ENCODE peak calls at places on chromosome 6, in four cellular contexts. T, K, D and J are unnamed samples.

GRCh38 chr6:4185846-4186245 is 50.5 kb upstream of the ECI2 start:
- DNase-seq in T (no peak), K (no peak), D (no peak), J (no peak)

GRCh38 chr6:7644394-7644793 is 54.4 kb downstream of the SNRNP48 start:
- DNase-seq in T (no peak), K (no peak), D (no peak), J (no peak)

GRCh38 chr6:5274231-5274630 is 12.9 kb downstream of the FARS2 start:
- DNase-seq in T (no peak), K (peak), D (no peak), J (no peak)

GRCh38 chr6:144377586-144377985 is 92.5 kb downstream of the UTRN start:
- DNase-seq in T (no peak), K (peak), D (no peak), J (no peak)

GRCh38 chr6:14910692-14911547 is 334.9 kb upstream of the JARID2 start:
- DNase-seq in T (no peak), K (peak), D (no peak), J (no peak)

GRCh38 chr6:142732790-142733189 is 212.2 kb downstream of the HIVEP2 start:
- DNase-seq in T (no peak), K (no peak), D (no peak), J (no peak)

GRCh38 chr6:170247178-170247701 is 43.6 kb downstream of the DLL1 start:
- DNase-seq in T (no peak), K (no peak), D (no peak), J (no peak)

GRCh38 chr6:100445512-100445911 is 19.2 kb downstream of the SIM1 start:
- DNase-seq in T (no peak), K (no peak), D (no peak), J (no peak)

GRCh38 chr6:14165091-14165490 is 47.5 kb downstream of the CD83 start:
- DNase-seq in T (no peak), K (no peak), D (no peak), J (no peak)

GRCh38 chr6:37244430-37245310 is 12.9 kb upstream of the TBC1D22B start:
- DNase-seq in T (no peak), K (peak), D (no peak), J (no peak)

GRCh38 chr6:26404534-26404933 is 2.5 kb downstream of the BTN3A1 start:
- DNase-seq in T (no peak), K (no peak), D (no peak), J (no peak)

GRCh38 chr6:21278078-21278790 is 315.3 kb upstream of the SOX4 start:
- DNase-seq in T (no peak), K (no peak), D (no peak), J (no peak)

GRCh38 chr6:43803055-43803782 is 33.2 kb downstream of the VEGFA start:
- DNase-seq in T (no peak), K (peak), D (no peak), J (no peak)

GRCh38 chr6:75719133-75719532 is 29.9 kb upstream of the MYO6 start:
- DNase-seq in T (no peak), K (no peak), D (no peak), J (no peak)

GRCh38 chr6:69974193-69974592 is 107.8 kb downstream of the COL19A1 start:
- DNase-seq in T (no peak), K (peak), D (no peak), J (no peak)

GRCh38 chr6:20719980-20720379 is 185.7 kb downstream of the CDKAL1 start:
- DNase-seq in T (no peak), K (no peak), D (no peak), J (no peak)

GRCh38 chr6:14031516-14031915 is 86.1 kb upstream of the CD83 start:
- DNase-seq in T (no peak), K (no peak), D (no peak), J (no peak)

GRCh38 chr6:150929403-150929802 is 63.9 kb downstream of the MTHFD1L start:
- DNase-seq in T (no peak), K (no peak), D (no peak), J (no peak)

GRCh38 chr6:52403627-52404026 is 16.5 kb upstream of the EFHC1 start:
- DNase-seq in T (no peak), K (no peak), D (no peak), J (no peak)

GRCh38 chr6:168192195-168192900 is 113.3 kb upstream of the FRMD1 start:
- DNase-seq in T (peak), K (no peak), D (no peak), J (no peak)

DNA sequence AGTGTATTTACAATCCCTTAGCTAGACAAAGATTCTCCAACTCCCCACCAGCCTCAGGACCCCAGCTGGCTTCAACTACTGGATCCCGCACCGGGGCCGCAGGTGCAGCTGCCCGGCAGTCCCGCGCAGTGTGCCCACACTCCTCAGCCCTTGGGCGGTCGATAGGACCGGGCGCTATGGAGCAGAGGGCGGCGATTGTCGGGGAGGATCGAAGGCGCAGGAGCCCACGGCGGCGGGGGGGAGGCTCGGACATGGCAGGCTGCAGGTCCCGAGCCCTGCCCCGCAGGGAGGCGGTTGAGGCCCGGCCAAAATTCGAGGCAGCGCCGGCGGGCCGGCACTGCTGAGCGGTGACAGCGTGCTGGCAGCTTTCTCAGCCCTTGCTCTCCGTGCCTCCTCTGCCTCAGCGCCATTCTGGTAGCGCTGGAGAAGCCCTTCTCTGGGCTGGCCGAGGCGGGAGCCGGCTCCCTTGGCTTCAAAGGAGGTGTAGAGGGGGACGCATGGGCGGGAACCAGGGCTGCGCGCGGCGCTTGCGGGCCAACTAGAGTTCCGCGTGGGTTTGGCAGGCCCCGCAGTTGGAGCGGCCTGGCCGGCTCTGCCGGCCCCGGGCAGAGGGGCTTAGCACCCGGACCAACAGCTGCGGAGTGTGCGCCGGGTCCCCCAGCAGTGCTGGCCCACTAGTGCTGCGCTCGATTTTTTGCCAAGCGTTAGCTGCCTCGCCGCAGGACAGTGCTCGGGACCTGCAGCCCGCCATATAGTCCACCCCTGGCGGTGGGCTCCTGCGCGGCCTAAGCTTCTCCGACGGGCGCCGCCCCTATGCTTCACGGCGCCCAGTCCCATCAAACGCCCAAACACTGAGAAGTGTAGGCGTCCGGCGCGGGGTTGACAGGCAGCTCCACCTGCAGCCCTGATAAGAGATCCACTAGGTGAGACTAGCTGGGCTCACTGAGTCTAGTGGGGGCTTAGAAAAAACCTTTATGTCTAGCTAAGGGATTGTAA is 32.4 kb upstream of the KIF13A start:
- DNase-seq in T (peak), K (no peak), D (no peak), J (no peak)
- H2BK12ac ChIP-seq in T (no peak), K (no peak), D (no peak), J (peak)

DNA sequence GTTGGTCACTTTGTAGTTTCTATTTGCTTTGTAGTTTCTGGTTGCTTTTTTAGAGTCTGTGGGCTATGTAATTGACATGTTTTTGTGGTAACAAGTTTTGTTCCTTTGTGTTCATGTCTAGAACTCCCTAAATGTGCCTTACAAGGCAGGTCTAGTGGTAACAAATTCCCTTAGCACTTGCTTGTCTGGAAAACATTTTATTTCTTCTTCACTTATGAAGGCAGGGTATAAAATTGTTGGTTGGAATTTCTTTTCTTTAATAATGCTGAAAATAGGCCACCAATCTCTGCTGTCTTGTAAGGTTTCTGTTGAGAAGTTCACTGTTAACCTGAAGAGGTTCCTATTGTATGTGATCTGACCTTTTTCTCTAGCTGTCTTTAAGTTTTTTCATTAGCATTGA is 383.6 kb downstream of the EPHA7 start:
- DNase-seq in T (no peak), K (no peak), D (no peak), J (no peak)
- H4K91ac ChIP-seq in T (no peak), K (no peak), D (no peak), J (no peak)

DNA sequence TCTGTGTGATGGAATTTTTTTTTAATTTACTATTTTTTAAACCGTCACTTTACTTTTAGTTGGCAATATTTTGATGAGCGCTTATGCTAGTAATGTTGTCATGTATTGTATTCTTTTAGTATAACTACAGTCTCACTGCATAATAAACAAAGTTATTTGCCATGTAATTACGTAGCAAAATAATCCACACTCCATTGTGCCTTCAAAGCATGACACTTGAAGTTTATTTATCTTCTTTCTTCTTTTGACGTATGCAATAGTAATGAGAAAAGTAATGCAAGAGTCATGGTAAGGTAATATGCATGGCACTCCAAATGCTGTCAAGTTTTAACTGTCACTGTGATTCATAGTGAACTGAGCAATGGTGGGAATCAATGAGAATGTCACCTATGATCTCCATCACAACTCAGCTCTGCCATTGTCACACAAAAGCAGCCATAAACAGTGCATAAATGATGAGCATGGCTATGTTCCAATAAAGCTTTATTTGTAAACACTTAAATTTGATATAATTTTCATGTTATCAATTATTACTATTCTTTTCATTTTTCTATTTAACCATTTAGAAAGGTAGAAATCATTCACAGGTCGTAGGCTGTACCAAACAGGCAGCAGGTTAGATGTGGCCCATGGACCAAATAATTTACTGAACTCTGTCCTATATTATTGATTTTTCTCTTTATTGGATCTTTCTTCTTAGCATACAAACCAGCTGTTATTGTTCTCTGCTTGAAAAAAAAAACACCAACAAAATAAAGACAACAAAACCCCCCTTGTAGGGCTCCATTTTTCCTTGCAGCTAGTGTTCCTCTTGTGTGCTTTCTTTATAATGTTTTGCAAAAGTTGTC is 27.1 kb downstream of the RNF217 start:
- DNase-seq in T (no peak), K (no peak), D (no peak), J (no peak)
- H2BK15ac ChIP-seq in T (no peak), K (no peak), D (no peak), J (no peak)

DNA sequence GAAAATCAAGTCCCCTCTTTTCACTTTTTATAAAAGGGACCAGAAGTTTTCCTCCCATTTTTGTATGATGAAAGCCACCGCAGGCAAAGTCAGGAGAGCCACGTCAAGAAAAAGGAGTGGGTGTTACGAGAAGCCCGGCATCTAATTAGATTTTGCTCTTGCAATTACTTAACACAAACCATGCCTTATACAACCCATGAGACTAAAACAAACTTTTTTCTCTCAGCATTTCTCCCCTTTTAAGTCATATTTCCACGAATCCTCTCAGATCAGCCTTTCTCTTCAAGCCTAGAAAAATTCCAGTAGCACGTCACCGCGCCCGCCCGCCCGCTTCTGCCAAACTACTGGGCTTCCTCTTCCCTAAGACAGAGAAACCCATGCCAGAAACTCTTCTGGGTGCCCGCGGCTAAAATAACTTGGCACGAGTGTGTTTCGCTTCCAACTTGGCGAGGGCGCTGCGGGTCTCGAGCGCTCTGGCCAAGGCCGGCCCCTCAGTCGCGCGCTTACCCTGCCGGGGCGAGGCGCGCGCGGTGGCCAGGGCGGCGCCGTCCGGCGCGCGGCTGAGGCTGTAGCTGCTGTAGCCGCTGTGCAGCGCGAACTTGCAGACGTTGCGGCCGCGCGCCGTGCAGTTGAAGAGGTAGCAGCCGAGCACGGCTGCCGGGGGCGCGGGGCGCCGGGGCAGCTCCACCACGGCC is 1.1 kb downstream of the LRP11 start:
- DNase-seq in T (peak), K (peak), D (no peak), J (peak)
- H2BK12ac ChIP-seq in T (no peak), K (no peak), D (no peak), J (no peak)

GRCh38 chr6:131955876-131956275 is 4.7 kb upstream of the CCN2 start:
- DNase-seq in T (peak), K (no peak), D (no peak), J (no peak)
- H4K91ac ChIP-seq in T (no peak), K (no peak), D (no peak), J (no peak)

GRCh38 chr6:106538145-106538544 is 91.2 kb downstream of the RTN4IP1 start:
- DNase-seq in T (no peak), K (no peak), D (no peak), J (no peak)
- H2BK15ac ChIP-seq in T (no peak), K (no peak), D (no peak), J (no peak)

GRCh38 chr6:137782166-137783039 is 84.7 kb upstream of the TNFAIP3 start:
- DNase-seq in T (no peak), K (no peak), D (no peak), J (no peak)
- H2BK12ac ChIP-seq in T (no peak), K (peak), D (no peak), J (no peak)